ENCODE peak calls at places on chromosomes 11 and 22, in five cellular contexts. W is ovary, M is IMR-90, I is GM23338, Z is testis. F is an unnamed sample. For H3K36me3, the result is how much of the 10 kb centered on the place peaks cover.

GRCh38 chr11:113859665-113860064 is 15.7 kb downstream of the USP28 start:
- DNase-seq in W (no peak), M (no peak), I (peak), Z (no peak), F (no peak)

GRCh38 chr11:450809-451451 is 851 bp downstream of the PTDSS2 start:
- DNase-seq in W (peak), M (peak), I (peak), Z (peak), F (peak)

GRCh38 chr11:28058333-28058732 is 49.6 kb downstream of the KIF18A start:
- DNase-seq in W (no peak), M (peak), I (peak), Z (peak), F (no peak)

GRCh38 chr11:111582881-111583280 is 19.4 kb upstream of the SIK2 start:
- DNase-seq in W (no peak), M (peak), I (no peak), Z (no peak), F (no peak)

GRCh38 chr11:134215836-134216235 is 7.9 kb downstream of the NCAPD3 start:
- DNase-seq in W (no peak), M (no peak), I (no peak), Z (no peak), F (no peak)

GRCh38 chr22:44723801-44724200 is 21.8 kb downstream of the PRR5 start:
- DNase-seq in W (no peak), M (peak), I (no peak), Z (no peak), F (no peak)

GRCh38 chr22:49899530-49899929 is 18.7 kb downstream of the ALG12 start:
- DNase-seq in W (no peak), M (no peak), I (no peak), Z (no peak), F (no peak)

GRCh38 chr11:66987158-66987620 is 12.1 kb downstream of the C11orf86 start:
- DNase-seq in W (no peak), M (no peak), I (peak), Z (no peak), F (no peak)

GRCh38 chr11:133501643-133502535 is 30.4 kb downstream of the OPCML start:
- DNase-seq in W (no peak), M (no peak), I (no peak), Z (no peak), F (no peak)

GRCh38 chr11:14373941-14374646 is 15.1 kb upstream of the RRAS2 start:
- DNase-seq in W (no peak), M (peak), I (no peak), Z (no peak), F (peak)

GRCh38 chr11:134571301-134571700 is 159.3 kb upstream of the B3GAT1 start:
- DNase-seq in W (no peak), M (no peak), I (no peak), Z (no peak), F (peak)

GRCh38 chr11:125348141-125348651 is 147.9 kb downstream of the FEZ1 start:
- DNase-seq in W (no peak), M (no peak), I (peak), Z (no peak), F (no peak)

GRCh38 chr11:122062763-122063162 is 53.3 kb downstream of the BLID start:
- DNase-seq in W (no peak), M (no peak), I (no peak), Z (no peak), F (no peak)

GRCh38 chr11:111183706-111184105 is 61.8 kb upstream of the POU2AF2 start:
- DNase-seq in W (no peak), M (peak), I (no peak), Z (no peak), F (no peak)

GRCh38 chr11:59206635-59207034 is 6.1 kb downstream of the MPEG1 start:
- DNase-seq in W (no peak), M (peak), I (peak), Z (peak), F (no peak)

GRCh38 chr11:74452366-74452765 is 15.0 kb downstream of the KCNE3 start:
- DNase-seq in W (no peak), M (no peak), I (no peak), Z (no peak), F (peak)

GRCh38 chr22:36193171-36193570 is 8.4 kb downstream of the APOL4 start:
- DNase-seq in W (no peak), M (no peak), I (no peak), Z (no peak), F (no peak)

GRCh38 chr22:49253656-49254055 is 574.0 kb downstream of the BRD1 start:
- DNase-seq in W (no peak), M (no peak), I (no peak), Z (no peak), F (no peak)

GRCh38 chr11:87036756-87037449 is 831 bp upstream of the TMEM135 start:
- DNase-seq in W (no peak), M (no peak), I (peak), Z (peak), F (no peak)

GRCh38 chr22:16808744-16809143 is 16.5 kb downstream of the XKR3 start:
- DNase-seq in W (no peak), M (no peak), I (no peak), Z (no peak), F (no peak)

GRCh38 chr11:73260127-73260457 is 12.0 kb upstream of the P2RY6 start:
- DNase-seq in W (no peak), M (no peak), I (no peak), Z (no peak), F (peak)

GRCh38 chr11:44622721-44623258 is 57.3 kb downstream of the CD82 start:
- DNase-seq in W (peak), M (no peak), I (no peak), Z (peak), F (no peak)

GRCh38 chr11:95299078-95299611 is 68.1 kb upstream of the SESN3 start:
- DNase-seq in W (no peak), M (no peak), I (no peak), Z (no peak), F (no peak)

GRCh38 chr11:69501891-69502860 is 20.7 kb downstream of the LINC01488 start:
- DNase-seq in W (no peak), M (no peak), I (no peak), Z (no peak), F (no peak)

GRCh38 chr11:122717264-122717867 is 61.8 kb downstream of the UBASH3B start:
- DNase-seq in W (no peak), M (no peak), I (no peak), Z (no peak), F (no peak)

GRCh38 chr11:125457814-125458343 is 38.2 kb downstream of the FEZ1 start:
- DNase-seq in W (no peak), M (peak), I (peak), Z (peak), F (peak)

GRCh38 chr11:78564037-78564888 is 10.4 kb downstream of the NARS2 start:
- DNase-seq in W (no peak), M (peak), I (peak), Z (peak), F (no peak)
- H3K36me3 ChIP-seq in W (under half), M (under half), I (under half), Z (under half), F (under half)

GRCh38 chr22:22099194-22099486 is 116.6 kb upstream of the TOP3B start:
- DNase-seq in W (no peak), M (no peak), I (no peak), Z (no peak), F (no peak)

GRCh38 chr22:22094921-22095320 is 112.3 kb upstream of the TOP3B start:
- DNase-seq in W (no peak), M (peak), I (no peak), Z (no peak), F (no peak)

GRCh38 chr22:22097727-22098228 is 115.2 kb upstream of the TOP3B start:
- DNase-seq in W (no peak), M (no peak), I (no peak), Z (no peak), F (peak)

GRCh38 chr22:22099833-22100812 is 117.5 kb upstream of the TOP3B start:
- DNase-seq in W (no peak), M (peak), I (peak), Z (no peak), F (peak)

GRCh38 chr22:22098457-22099193 is 116.0 kb upstream of the TOP3B start:
- DNase-seq in W (no peak), M (no peak), I (no peak), Z (no peak), F (peak)
- H3K4me3 ChIP-seq in W (no peak), M (no peak), I (no peak), Z (no peak), F (no peak)

DNA sequence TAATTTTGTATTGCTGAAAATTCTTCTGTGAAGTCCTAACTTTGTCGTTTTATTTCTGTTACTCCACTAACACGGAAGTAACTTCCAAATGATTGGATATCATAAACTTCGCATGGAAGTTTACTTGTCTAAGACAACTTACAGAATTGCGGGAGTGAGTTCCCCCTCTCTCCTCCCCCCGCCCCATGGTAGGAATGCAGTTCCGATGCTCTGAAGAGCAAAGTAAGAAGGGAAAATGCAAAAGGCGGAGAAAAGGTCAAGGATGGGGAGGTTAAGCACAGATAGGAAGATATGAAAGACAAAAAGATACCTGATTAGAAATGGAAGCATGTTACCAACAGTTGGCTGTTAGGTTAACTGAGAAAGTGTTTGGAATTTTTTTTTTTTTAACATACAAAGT is 1.3 kb downstream of the EIF3M start:
- DNase-seq in W (no peak), M (no peak), I (peak), Z (no peak), F (no peak)
- H3K36me3 ChIP-seq in W (under half), M (under half), I (under half), Z (under half), F (under half)

GRCh38 chr11:35138058-35138457 is 913 bp upstream of the CD44 start:
- DNase-seq in W (no peak), M (no peak), I (no peak), Z (no peak), F (no peak)
- H3K4me3 ChIP-seq in W (peak), M (peak), I (peak), Z (no peak), F (peak)

F was measured in right atrium auricular region.